ENCODE peak calls at places on chromosomes 13 and 19, in four cellular contexts. S is AG04449; N is activated naive CD8-positive, alpha-beta T cell treated with anti-CD3 and anti-CD28 coated beads, Interleukin-2, amount 50 U/mL, for 24 hours; P is A549. L is an unnamed sample.

GRCh38 chr13:110518150-110518525 is 43.4 kb downstream of the RAB20 start:
- DNase-seq in N (no peak), P (no peak), S (no peak), L (no peak)

GRCh38 chr19:4518345-4519171 is at the start of gene PLIN4:
- DNase-seq in N (no peak), P (no peak), S (no peak), L (no peak)

GRCh38 chr19:49229416-49229815 is 71.8 kb downstream of the TRPM4 start:
- DNase-seq in N (no peak), S (no peak), P (no peak), L (no peak)

GRCh38 chr19:2807379-2808128 is 12.1 kb upstream of the ZNF554 start:
- DNase-seq in P (no peak), N (no peak), S (no peak), L (no peak)

GRCh38 chr13:113744197-113745000 is 14.6 kb upstream of the TMEM255B start:
- DNase-seq in N (no peak), P (no peak), S (no peak), L (no peak)

GRCh38 chr19:1038995-1039645 is 787 bp upstream of the ABCA7 start:
- DNase-seq in S (no peak), P (no peak), N (no peak), L (no peak)

GRCh38 chr13:30159446-30159839 is 147.9 kb downstream of the KATNAL1 start:
- DNase-seq in N (peak), P (no peak), S (peak), L (no peak)

GRCh38 chr13:70043685-70044084 is 63.9 kb upstream of the ATXN8OS start:
- DNase-seq in S (no peak), P (no peak), N (no peak), L (no peak)

GRCh38 chr13:75399879-75400217 is 82.1 kb downstream of the TBC1D4 start:
- DNase-seq in N (no peak), S (no peak), P (no peak), L (no peak)

GRCh38 chr13:112213467-112214245 is 146.7 kb downstream of the SOX1 start:
- DNase-seq in S (no peak), P (no peak), N (no peak), L (no peak)

GRCh38 chr13:21675095-21676007 is 4.5 kb downstream of the FGF9 start:
- DNase-seq in S (no peak), N (peak), P (no peak), L (no peak)

GRCh38 chr13:113123226-113124150 is 889 bp downstream of the F10 start:
- DNase-seq in P (no peak), S (no peak), N (no peak), L (peak)

GRCh38 chr19:43490759-43491158 is 13.8 kb downstream of the PHLDB3 start:
- DNase-seq in S (no peak), P (no peak), N (no peak), L (no peak)

GRCh38 chr13:35649162-35649561 is 172.7 kb upstream of the MAB21L1 start:
- DNase-seq in P (no peak), S (no peak), N (no peak), L (no peak)

GRCh38 chr19:42693760-42694350 is 46.4 kb downstream of the PSG3 start:
- DNase-seq in P (peak), S (no peak), N (peak), L (peak)

GRCh38 chr13:84946144-84946543 is 853.1 kb downstream of the SLITRK6 start:
- DNase-seq in P (no peak), N (no peak), S (no peak), L (no peak)

L was measured in K562.